ENCODE peak calls at places on chromosomes 11 and 22, in five cellular contexts. R is IMR-90, P is mesenchymal stem cell, F is mesendoderm, G is trophoblast cell. X is an unnamed sample.
A peak's percentile ranks its signal among the peaks of the same experiment; 100 is the strongest.

GRCh38 chr22:48091060-48091650 is 1328.7 kb downstream of the TBC1D22A start:
- DNase-seq in R (no peak), P (no peak), F (no peak), G (no peak), X (no peak)

GRCh38 chr22:21796863-21797262 is 61.3 kb upstream of the YPEL1 start:
- DNase-seq in R (no peak), P (no peak), F (no peak), G (no peak), X (no peak)

GRCh38 chr22:30400159-30400558 is 3.3 kb downstream of the SEC14L2 start:
- DNase-seq in R (no peak), P (no peak), F (no peak), G (peak; percentile 15), X (no peak)

GRCh38 chr11:88036701-88037100 is 138.5 kb downstream of the RAB38 start:
- DNase-seq in R (no peak), P (no peak), F (no peak), G (no peak), X (no peak)

GRCh38 chr11:36492724-36493304 is 17.3 kb downstream of the TRAF6 start:
- DNase-seq in R (peak; percentile 63), P (peak; percentile 67), F (peak; percentile 54), G (peak; percentile 65), X (peak; percentile 48)

GRCh38 chr11:31968774-31969433 is 122.0 kb upstream of the RCN1 start:
- DNase-seq in R (peak; percentile 61), P (no peak), F (no peak), G (no peak), X (no peak)

GRCh38 chr11:46296520-46297448 is 19.3 kb downstream of the CREB3L1 start:
- DNase-seq in R (peak; percentile 98), P (peak; percentile 96), F (peak; percentile 99), G (peak; percentile 69), X (peak; percentile 74)

GRCh38 chr11:102272047-102272824 is 45.0 kb upstream of the BIRC3 start:
- DNase-seq in R (no peak), P (no peak), F (no peak), G (peak; percentile 27), X (no peak)

GRCh38 chr11:102840018-102840417 is 3.4 kb downstream of the MMP3 start:
- DNase-seq in R (no peak), P (no peak), F (no peak), G (no peak), X (no peak)

GRCh38 chr11:36149538-36150242 is 139.5 kb downstream of the COMMD9 start:
- DNase-seq in R (peak; percentile 100), P (peak; percentile 98), F (peak; percentile 100), G (peak; percentile 99), X (peak; percentile 35)

GRCh38 chr11:121757480-121758125 is 304.8 kb upstream of the SORL1-AS1 start:
- DNase-seq in R (no peak), P (no peak), F (no peak), G (no peak), X (no peak)

GRCh38 chr22:36360871-36361383 is 26.8 kb downstream of the MYH9 start:
- DNase-seq in R (peak; percentile 76), P (peak; percentile 81), F (peak; percentile 83), G (peak; percentile 55), X (no peak)

GRCh38 chr22:36362819-36363377 is 24.9 kb downstream of the MYH9 start:
- DNase-seq in R (no peak), P (peak; percentile 60), F (no peak), G (peak; percentile 31), X (no peak)

GRCh38 chr22:36363378-36363931 is 24.3 kb downstream of the MYH9 start:
- DNase-seq in R (no peak), P (no peak), F (no peak), G (no peak), X (no peak)

GRCh38 chr22:36360011-36360410 is 27.8 kb downstream of the MYH9 start:
- DNase-seq in R (no peak), P (no peak), F (peak; percentile 92), G (peak; percentile 64), X (no peak)

DNA sequence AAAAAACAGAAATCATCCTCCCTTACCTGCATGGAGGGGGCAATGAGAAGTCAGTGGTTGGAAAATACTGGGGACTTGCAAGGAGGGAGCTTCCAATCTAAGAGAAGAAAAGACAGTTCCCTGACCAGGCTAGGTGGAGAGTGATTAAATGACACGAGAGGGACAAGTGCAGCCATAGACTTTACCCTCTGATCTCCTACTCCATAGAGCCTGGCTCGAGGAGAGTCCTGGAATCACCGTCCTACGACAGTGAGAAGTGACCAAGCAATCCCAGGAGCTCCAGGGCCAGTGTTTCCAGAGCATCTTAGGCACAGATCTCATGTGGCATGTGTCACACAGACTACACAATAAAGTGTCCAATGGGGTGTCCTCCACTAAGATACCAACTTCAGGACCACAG is 25.7 kb downstream of the MYH9 start:
- DNase-seq in R (no peak), P (no peak), F (no peak), G (no peak), X (no peak)
- H3K4me2 ChIP-seq in R (peak overlapping the region; percentile 14), P (no peak overlapping the region), F (no peak overlapping the region), G (no peak overlapping the region), X (no peak overlapping the region)

DNA sequence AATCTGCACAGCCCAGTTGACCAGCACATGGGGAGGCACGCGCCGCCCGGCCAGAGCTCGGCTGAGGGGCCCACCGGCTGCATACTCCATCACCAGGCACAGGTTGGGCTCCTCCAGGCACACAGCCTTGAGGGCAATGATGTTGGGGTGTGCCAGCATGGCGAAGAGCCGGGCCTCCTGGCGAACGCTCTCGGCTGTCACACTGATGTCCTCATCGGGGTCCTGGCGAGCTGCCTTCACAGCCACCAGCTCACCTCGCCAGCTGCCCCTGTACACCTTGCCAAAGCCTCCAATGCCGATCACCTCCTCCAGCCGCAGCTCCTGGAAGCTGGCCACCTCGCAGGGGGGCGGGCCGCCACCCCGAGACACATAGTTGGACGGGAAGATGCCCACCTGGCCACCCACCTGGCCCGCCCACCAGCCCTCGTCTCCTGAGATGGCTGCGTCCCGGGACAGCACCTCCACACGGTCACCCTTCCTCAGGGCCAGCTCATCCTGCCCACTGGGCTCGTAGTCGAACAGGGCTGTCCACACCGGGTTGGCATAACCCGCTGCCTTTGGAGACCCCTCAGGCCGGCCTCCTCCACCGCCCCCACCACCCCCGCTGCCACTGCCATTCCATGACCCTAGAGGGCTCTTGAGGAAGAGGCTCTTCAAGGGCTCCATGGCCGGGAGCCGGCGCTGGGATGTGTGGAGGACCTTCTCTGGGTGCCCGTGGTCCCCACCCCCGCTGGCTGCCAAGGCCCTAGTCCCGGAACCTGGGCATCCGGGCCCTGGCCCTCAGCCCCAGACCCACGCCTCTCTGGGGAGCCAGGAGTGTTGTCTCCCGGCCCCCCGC is 711 bp downstream of the MAP3K11 start:
- DNase-seq in R (no peak), P (no peak), F (no peak), G (no peak), X (no peak)
- H2BK120ac ChIP-seq in R (peak overlapping the region; percentile 36), P (peak overlapping the region; percentile 56), F (peak overlapping the region; percentile 33), G (peak overlapping the region; percentile 75), X (no peak overlapping the region)

DNA sequence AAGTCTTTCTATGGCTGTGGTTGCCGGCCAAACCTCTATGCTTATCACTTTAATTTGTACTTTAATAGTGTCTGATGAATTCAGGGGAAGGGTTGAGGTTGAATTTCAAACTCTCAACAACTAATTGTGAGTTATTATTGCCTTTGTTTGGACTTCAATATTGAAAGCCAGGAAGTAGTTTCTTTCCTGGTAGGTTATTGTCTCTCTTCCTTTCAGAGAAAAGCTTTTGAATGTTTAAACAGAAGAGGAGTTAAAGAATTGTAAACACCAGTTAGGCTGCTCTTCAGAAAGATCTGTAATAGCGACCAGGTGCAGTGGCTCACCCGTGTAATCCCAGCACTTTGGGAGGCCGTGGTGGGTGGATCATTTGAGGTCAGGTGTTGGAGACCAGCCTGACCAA is 22.2 kb downstream of the NNMT start:
- DNase-seq in R (no peak), P (no peak), F (no peak), G (no peak), X (no peak)
- H3K23ac ChIP-seq in R (no peak overlapping the region), P (no peak overlapping the region), F (no peak overlapping the region), G (no peak overlapping the region), X (no peak overlapping the region)

DNA sequence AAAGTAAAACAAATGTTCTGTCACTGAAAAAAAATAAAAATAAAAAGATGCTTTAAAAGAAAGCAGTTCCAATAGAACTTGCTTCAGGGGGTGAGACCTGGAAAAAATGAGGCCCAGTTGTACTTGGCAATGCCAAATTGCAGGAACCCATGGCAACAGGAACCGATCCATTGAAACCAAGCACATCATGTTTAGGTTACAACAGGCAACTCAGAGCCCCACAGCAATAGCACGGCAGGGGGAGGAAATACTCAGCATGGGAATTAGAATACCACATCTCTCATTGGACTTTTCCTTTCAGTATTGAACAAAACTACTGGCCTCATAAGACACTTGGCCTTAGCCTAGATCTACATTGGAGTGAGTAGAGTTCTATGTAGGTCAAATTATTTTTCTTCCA is 84.3 kb downstream of the MSANTD4 start:
- DNase-seq in R (peak; percentile 46), P (peak; percentile 82), F (peak; percentile 11), G (no peak), X (no peak)
- H3K4me2 ChIP-seq in R (peak overlapping the region; percentile 89), P (no peak overlapping the region), F (no peak overlapping the region), G (no peak overlapping the region), X (no peak overlapping the region)

GRCh38 chr11:69435161-69435990 is 46.1 kb upstream of the LINC01488 start:
- DNase-seq in R (no peak), P (no peak), F (peak; percentile 52), G (peak; percentile 85), X (no peak)
- H2BK120ac ChIP-seq in R (no peak overlapping the region), P (no peak overlapping the region), F (peak overlapping the region; percentile 47), G (peak overlapping the region; percentile 65), X (peak overlapping the region; percentile 49)

GRCh38 chr11:96817488-96817887 is 427.7 kb downstream of the JRKL start:
- DNase-seq in R (no peak), P (peak; percentile 61), F (no peak), G (peak; percentile 73), X (no peak)
- H3K23ac ChIP-seq in R (no peak overlapping the region), P (no peak overlapping the region), F (no peak overlapping the region), G (no peak overlapping the region), X (no peak overlapping the region)

GRCh38 chr22:29263791-29264216 is 4.0 kb downstream of the RHBDD3 start:
- DNase-seq in R (no peak), P (no peak), F (no peak), G (no peak), X (no peak)
- H3K4me2 ChIP-seq in R (no peak overlapping the region), P (no peak overlapping the region), F (no peak overlapping the region), G (no peak overlapping the region), X (no peak overlapping the region)

GRCh38 chr11:69510471-69511357 is 29.3 kb downstream of the LINC01488 start:
- DNase-seq in R (peak; percentile 72), P (peak; percentile 38), F (no peak), G (no peak), X (no peak)
- H2BK120ac ChIP-seq in R (peak overlapping the region; percentile 90), P (no peak overlapping the region), F (no peak overlapping the region), G (no peak overlapping the region), X (no peak overlapping the region)

GRCh38 chr11:33059331-33060007 is 20.1 kb downstream of the TCP11L1 start:
- DNase-seq in R (no peak), P (no peak), F (no peak), G (peak; percentile 39), X (no peak)

GRCh38 chr11:33063326-33063775 is 24.0 kb downstream of the TCP11L1 start:
- DNase-seq in R (peak; percentile 77), P (no peak), F (no peak), G (no peak), X (no peak)

GRCh38 chr11:33064033-33064825 is 24.9 kb downstream of the TCP11L1 start:
- DNase-seq in R (no peak), P (no peak), F (no peak), G (no peak), X (no peak)

GRCh38 chr11:33060271-33060670 is 20.9 kb downstream of the TCP11L1 start:
- DNase-seq in R (no peak), P (no peak), F (no peak), G (no peak), X (no peak)

GRCh38 chr11:33062137-33062536 is 22.8 kb downstream of the TCP11L1 start:
- DNase-seq in R (no peak), P (peak; percentile 54), F (no peak), G (no peak), X (no peak)
- H3K23ac ChIP-seq in R (no peak overlapping the region), P (no peak overlapping the region), F (no peak overlapping the region), G (no peak overlapping the region), X (no peak overlapping the region)

GRCh38 chr11:688681-689080 is 6.3 kb downstream of the DEAF1 start:
- DNase-seq in R (no peak), P (no peak), F (no peak), G (no peak), X (no peak)
- H3K4me2 ChIP-seq in R (no peak overlapping the region), P (no peak overlapping the region), F (no peak overlapping the region), G (no peak overlapping the region), X (no peak overlapping the region)